ENCODE peak calls at places on chromosome 4, in ten cellular contexts. E is body of pancreas, W is gastrocnemius medialis, F is sigmoid colon, C is ovary, A is A549, M is IMR-90, S is heart left ventricle, K is right lobe of liver, N is lower leg skin. X is an unnamed sample.

GRCh38 chr4:169337510-169337909 is 66.8 kb upstream of the SH3RF1 start:
- DNase-seq in E (no peak), W (no peak), F (no peak), C (no peak), A (no peak), M (peak), S (no peak), K (no peak), N (no peak), X (no peak)

GRCh38 chr4:152536545-152537182 is 772 bp upstream of the FBXW7 start:
- DNase-seq in E (no peak), W (no peak), F (no peak), C (no peak), A (peak), M (peak), S (no peak), K (no peak), N (no peak), X (no peak)

GRCh38 chr4:151426513-151426912 is 17.5 kb downstream of the FHIP1A start:
- DNase-seq in E (no peak), W (no peak), F (no peak), C (no peak), A (no peak), M (no peak), S (no peak), K (no peak), N (no peak), X (no peak)

GRCh38 chr4:3472411-3473141 is 9.5 kb downstream of the DOK7 start:
- DNase-seq in E (peak), W (peak), F (no peak), C (no peak), A (no peak), M (no peak), S (no peak), K (no peak), N (no peak), X (no peak)

GRCh38 chr4:19382993-19383392 is 868.7 kb upstream of the SLIT2 start:
- DNase-seq in E (no peak), W (no peak), F (no peak), C (no peak), A (no peak), M (peak), S (no peak), K (no peak), N (peak), X (no peak)

GRCh38 chr4:38531126-38531737 is 132.8 kb upstream of the KLF3 start:
- DNase-seq in E (peak), W (no peak), F (no peak), C (no peak), A (no peak), M (peak), S (no peak), K (no peak), N (no peak), X (no peak)

GRCh38 chr4:183840311-183840710 is 64.8 kb upstream of the STOX2 start:
- DNase-seq in E (peak), W (peak), F (peak), C (peak), A (peak), M (peak), S (peak), K (peak), N (peak), X (peak)

GRCh38 chr4:149897784-149898183 is 82.1 kb upstream of the IQCM start:
- DNase-seq in E (no peak), W (no peak), F (no peak), C (no peak), A (no peak), M (peak), S (no peak), K (no peak), N (no peak), X (no peak)

GRCh38 chr4:40204507-40205258 is 7.9 kb downstream of the RHOH start:
- DNase-seq in E (no peak), W (no peak), F (no peak), C (no peak), A (no peak), M (no peak), S (no peak), K (no peak), N (no peak), X (no peak)

GRCh38 chr4:185215261-185215660 is 5.9 kb downstream of the SNX25 start:
- DNase-seq in E (no peak), W (no peak), F (no peak), C (no peak), A (no peak), M (peak), S (no peak), K (no peak), N (no peak), X (no peak)

GRCh38 chr4:7897811-7898210 is 41.9 kb downstream of the AFAP1 start:
- DNase-seq in E (no peak), W (no peak), F (no peak), C (no peak), A (no peak), M (peak), S (no peak), K (no peak), N (no peak), X (no peak)

GRCh38 chr4:118279328-118279727 is 73.5 kb downstream of the PRSS12 start:
- DNase-seq in E (no peak), W (no peak), F (no peak), C (no peak), A (no peak), M (no peak), S (no peak), K (no peak), N (no peak), X (no peak)

GRCh38 chr4:124713213-124713592 is 671 bp upstream of the ANKRD50 start:
- DNase-seq in E (peak), W (peak), F (peak), C (peak), A (peak), M (peak), S (peak), K (peak), N (peak), X (peak)

GRCh38 chr4:106366026-106366425 is 2.6 kb downstream of the GIMD1 start:
- DNase-seq in E (no peak), W (no peak), F (no peak), C (no peak), A (no peak), M (peak), S (no peak), K (no peak), N (no peak), X (no peak)

GRCh38 chr4:13892739-13893105 is 265.2 kb upstream of the BOD1L1 start:
- DNase-seq in E (no peak), W (no peak), F (no peak), C (no peak), A (no peak), M (peak), S (no peak), K (no peak), N (no peak), X (no peak)

GRCh38 chr4:23706972-23707676 is 182.7 kb downstream of the PPARGC1A start:
- DNase-seq in E (no peak), W (no peak), F (no peak), C (no peak), A (no peak), M (no peak), S (no peak), K (no peak), N (no peak), X (no peak)

GRCh38 chr4:174808119-174808518 is 20.9 kb downstream of the GLRA3 start:
- DNase-seq in E (no peak), W (no peak), F (no peak), C (no peak), A (no peak), M (no peak), S (no peak), K (no peak), N (no peak), X (no peak)

GRCh38 chr4:52856802-52857201 is 5.3 kb upstream of the RASL11B start:
- DNase-seq in E (no peak), W (no peak), F (no peak), C (no peak), A (no peak), M (no peak), S (no peak), K (no peak), N (no peak), X (no peak)

DNA sequence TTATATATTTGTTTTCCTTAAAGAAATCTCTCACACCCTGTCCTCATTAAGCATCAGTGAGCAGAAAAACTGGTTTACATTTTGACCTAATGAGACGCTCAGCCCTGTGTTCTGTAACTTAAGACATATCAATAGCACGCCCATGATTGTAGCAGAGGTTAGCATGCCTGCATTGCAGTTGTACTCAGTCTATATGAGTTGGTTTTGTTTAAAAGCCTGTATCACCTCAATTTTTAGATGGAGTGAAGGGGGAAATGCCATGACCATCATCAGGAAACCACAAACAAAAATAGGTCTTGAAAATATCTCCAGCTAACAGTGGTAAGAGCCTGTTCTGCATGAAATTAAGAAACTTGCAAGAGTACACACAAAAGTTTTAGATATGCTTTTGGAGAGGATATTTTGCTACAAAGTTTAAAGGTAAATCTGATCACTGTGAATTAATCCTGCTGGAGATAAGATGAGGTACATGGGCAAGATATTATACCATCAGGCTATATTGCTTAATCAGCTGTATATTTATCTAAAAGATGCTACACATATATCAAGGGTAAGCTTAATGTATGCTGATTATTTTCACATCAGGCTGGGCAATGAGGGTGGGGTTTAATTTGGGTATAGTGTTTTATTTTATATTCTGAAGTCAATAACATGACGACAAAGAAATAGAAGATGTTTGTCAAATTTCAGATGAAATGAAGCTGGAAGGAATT is 13.1 kb upstream of the COQ2 start:
- DNase-seq in E (no peak), W (no peak), F (no peak), C (no peak), A (no peak), M (no peak), S (no peak), K (no peak), N (no peak), X (no peak)
- TF ChIP-seq CTCF in E (no peak), W (no peak), F (no peak), C (no peak), A (no peak), M (no peak), S (no peak), K (no peak), N (no peak), X (no peak)

DNA sequence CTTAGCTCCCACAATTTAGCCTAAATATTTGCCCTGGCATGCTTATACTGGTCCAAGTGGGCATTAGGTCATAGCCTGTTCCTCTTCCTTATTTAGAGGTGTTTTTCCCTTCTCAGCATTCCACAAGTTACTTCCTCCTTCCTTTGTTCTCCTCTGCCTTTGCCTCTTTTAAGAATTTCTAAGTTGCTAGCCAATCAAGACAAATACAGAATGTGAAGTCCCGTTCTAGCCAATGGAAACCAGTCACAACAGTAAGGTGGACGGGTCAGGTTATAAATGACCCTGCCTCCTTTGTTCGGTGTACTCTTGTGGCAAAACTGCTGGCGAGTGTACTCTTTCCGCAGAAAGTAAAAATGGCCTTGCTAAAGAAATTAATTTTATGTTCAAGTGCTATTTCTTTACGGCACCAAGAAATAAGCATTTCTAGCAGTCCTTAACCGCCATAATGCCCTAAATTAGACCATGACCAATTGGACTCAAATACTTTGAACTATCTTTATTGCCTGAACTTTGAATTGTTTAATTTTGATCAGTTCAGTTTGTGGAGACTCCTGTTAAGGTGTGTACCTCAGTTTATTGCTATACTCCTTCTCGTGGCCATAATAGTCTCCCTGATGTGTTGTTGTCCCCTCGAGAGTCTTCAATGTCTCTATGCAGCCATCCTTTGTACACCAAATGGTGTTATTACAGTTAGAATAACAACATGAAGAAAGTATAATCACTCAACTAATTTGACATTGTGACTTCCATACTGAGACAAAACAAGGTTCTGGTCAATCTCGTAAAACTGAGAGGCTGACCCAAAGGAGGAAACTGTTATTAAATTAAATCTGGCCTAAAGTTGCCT is 1.6 kb upstream of the HADH start:
- DNase-seq in E (no peak), W (no peak), F (no peak), C (no peak), A (no peak), M (no peak), S (no peak), K (no peak), N (no peak), X (no peak)
- TF ChIP-seq POLR2A in E (no peak), W (no peak), F (no peak), C (no peak), A (no peak), M (no peak), S (no peak), K (peak), N (no peak), X (no peak)

DNA sequence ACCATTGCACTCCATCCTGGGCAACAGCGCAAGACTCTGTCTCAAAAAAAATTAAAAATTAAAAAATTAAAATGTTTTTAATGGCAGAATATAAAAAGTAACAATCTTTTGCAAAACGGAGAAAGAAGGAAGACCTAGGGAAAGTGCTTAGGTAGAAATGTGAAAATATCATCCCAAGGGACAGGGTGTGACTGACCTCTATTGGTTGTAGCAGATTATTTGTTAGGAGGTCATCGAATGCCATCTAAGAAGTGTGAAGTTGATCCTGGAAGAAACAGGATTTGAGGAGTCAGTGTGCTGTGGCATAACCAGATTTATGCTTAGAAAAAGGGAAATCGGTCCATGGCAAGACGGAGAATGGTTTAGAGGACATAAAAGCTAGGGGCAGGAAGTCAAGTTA is 18.1 kb upstream of the C4orf36 start:
- DNase-seq in E (no peak), W (no peak), F (no peak), C (no peak), A (no peak), M (no peak), S (no peak), K (no peak), N (no peak), X (no peak)
- TF ChIP-seq CTCF in E (no peak), W (no peak), F (no peak), C (no peak), A (no peak), M (no peak), S (no peak), K (no peak), N (no peak), X (no peak)

GRCh38 chr4:6875431-6875831 is 34.2 kb upstream of the TBC1D14 start:
- DNase-seq in E (peak), W (peak), F (no peak), C (no peak), A (no peak), M (no peak), S (peak), K (no peak), N (peak), X (no peak)

GRCh38 chr4:6873792-6874461 is 35.7 kb upstream of the TBC1D14 start:
- DNase-seq in E (peak), W (peak), F (peak), C (peak), A (peak), M (peak), S (peak), K (peak), N (peak), X (peak)

GRCh38 chr4:6878451-6879059 is 31.1 kb upstream of the TBC1D14 start:
- DNase-seq in E (no peak), W (no peak), F (no peak), C (no peak), A (no peak), M (no peak), S (no peak), K (no peak), N (no peak), X (no peak)

GRCh38 chr4:6876440-6876839 is 33.2 kb upstream of the TBC1D14 start:
- DNase-seq in E (no peak), W (no peak), F (no peak), C (no peak), A (no peak), M (peak), S (no peak), K (no peak), N (no peak), X (no peak)

DNA sequence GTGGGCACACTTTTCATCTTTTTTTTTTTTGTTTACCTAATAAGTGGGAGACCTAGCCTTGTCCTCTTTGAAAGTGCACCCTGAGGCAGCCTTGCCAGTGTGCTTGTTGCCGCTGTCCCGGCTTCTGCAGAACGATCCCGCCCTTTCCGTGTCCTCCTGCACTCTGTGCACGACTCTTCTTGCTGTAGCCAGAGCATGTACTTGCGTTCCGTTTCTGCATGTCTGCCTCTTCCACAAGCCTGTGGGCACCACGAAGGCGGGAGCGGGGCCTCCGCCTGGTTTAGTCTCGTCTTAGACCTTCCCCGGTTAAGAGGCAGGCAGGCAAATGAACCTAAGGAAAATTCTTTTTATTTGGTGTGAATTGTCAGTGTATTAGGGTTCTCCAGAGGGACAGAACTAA is 32.6 kb upstream of the TBC1D14 start:
- DNase-seq in E (no peak), W (no peak), F (no peak), C (no peak), A (no peak), M (no peak), S (no peak), K (no peak), N (no peak), X (no peak)
- TF ChIP-seq POLR2A in E (no peak), W (no peak), F (no peak), C (no peak), A (no peak), M (no peak), S (no peak), K (no peak), N (no peak), X (no peak)

DNA sequence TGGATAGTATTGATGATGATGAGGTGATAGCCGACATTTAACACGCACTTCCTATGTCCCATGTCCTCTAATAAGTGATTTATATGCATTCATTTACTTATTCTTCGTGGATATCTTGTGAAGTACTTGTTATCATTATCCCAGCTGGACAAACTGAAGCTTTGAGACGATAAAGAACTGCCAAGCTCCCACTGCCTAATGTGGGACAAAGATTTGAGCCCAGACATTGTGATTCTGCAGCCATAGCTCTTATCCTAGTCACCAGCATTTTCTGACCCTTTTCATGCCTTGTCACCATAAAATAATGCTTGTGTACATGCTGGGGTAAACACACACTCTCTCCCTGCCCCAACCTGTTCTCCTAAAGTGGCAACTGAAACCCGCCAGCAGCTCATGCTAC is 92.5 kb downstream of the RAPGEF2 start:
- DNase-seq in E (no peak), W (no peak), F (no peak), C (no peak), A (no peak), M (no peak), S (no peak), K (no peak), N (no peak), X (no peak)
- TF ChIP-seq CTCF in E (no peak), W (no peak), F (no peak), C (no peak), A (no peak), M (no peak), S (no peak), K (no peak), N (no peak), X (no peak)

DNA sequence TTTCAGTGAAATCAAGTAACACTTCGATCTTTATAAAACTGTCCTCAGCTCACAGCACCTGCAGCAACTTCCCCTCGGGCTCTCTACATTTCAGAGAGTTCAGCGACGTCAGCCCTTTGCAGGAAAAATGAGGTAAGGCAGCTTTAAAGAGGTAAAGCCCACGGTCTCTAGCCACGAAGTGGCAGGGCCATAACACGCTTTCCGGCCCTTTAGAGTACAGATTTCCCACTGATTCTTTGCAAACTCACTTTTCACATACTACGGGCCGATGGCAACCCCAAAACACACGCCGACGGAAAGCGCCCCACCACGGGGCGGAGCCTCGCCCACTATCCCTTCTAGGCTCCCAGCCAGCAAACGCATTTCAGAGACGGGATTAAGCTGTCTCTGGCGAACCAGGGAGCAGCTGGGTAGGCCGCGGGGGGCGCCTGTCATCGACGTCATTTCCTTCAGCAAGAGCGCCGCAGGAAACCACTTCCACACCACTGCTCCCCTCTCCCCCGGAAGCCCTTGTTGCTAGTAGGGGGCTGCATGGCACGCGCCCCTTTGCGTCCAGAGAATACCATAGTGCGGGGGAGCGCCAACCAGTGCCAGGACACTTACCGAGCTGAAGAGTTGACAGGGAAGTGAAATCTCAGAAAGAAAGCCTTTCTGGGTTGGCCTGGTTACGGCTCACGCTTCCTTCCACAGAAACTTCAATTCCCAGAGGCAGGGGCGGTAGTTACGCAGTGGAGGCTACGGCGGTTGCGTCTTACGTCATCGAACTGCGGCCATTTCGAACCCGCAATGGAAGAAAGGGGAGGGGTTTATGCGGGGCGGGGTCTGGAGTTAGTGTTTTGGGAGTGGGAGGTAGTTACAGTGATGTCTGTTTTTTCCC is at the start of gene TRMT10A:
- DNase-seq in E (peak), W (peak), F (peak), C (peak), A (peak), M (peak), S (peak), K (peak), N (peak), X (peak)
- TF ChIP-seq POLR2A in E (peak), W (peak), F (peak), C (peak), A (peak), M (peak), S (peak), K (peak), N (no peak), X (peak)

GRCh38 chr4:119490335-119490734 is 138.3 kb downstream of the PDE5A start:
- DNase-seq in E (no peak), W (no peak), F (no peak), C (no peak), A (no peak), M (peak), S (no peak), K (no peak), N (no peak), X (no peak)
- TF ChIP-seq CTCF in E (no peak), W (no peak), F (no peak), C (no peak), A (no peak), M (peak), S (no peak), K (peak), N (no peak), X (no peak)